ENCODE peak calls at places on chromosomes 13 and 19, in eight cellular contexts. One of them, this sample, is unnamed.

GRCh38 chr19:39284032-39284431 is 12.2 kb upstream of the IFNL1 start:
- DNase-seq in mesendoderm: no peak
- DNase-seq in adrenal gland: no peak
- DNase-seq in RWPE1: no peak
- DNase-seq in upper lobe of left lung: no peak
- DNase-seq in tibial nerve: no peak
- DNase-seq in uterus: no peak
- DNase-seq in Panc1: no peak
- DNase-seq in this sample: no peak

GRCh38 chr13:44263920-44264610 is 109.6 kb upstream of the SERP2 start:
- DNase-seq in mesendoderm: no peak
- DNase-seq in adrenal gland: no peak
- DNase-seq in RWPE1: no peak
- DNase-seq in upper lobe of left lung: peak; percentile 18
- DNase-seq in tibial nerve: no peak
- DNase-seq in uterus: peak; percentile 40
- DNase-seq in Panc1: no peak
- DNase-seq in this sample: no peak

GRCh38 chr19:920051-920857 is 3.1 kb downstream of the KISS1R start:
- DNase-seq in mesendoderm: no peak
- DNase-seq in adrenal gland: no peak
- DNase-seq in RWPE1: no peak
- DNase-seq in upper lobe of left lung: peak; percentile 91
- DNase-seq in tibial nerve: no peak
- DNase-seq in uterus: no peak
- DNase-seq in Panc1: no peak
- DNase-seq in this sample: no peak

GRCh38 chr19:13796301-13797057 is 1.2 kb downstream of the ZSWIM4 start:
- DNase-seq in mesendoderm: peak; percentile 46
- DNase-seq in adrenal gland: peak; percentile 92
- DNase-seq in RWPE1: peak; percentile 94
- DNase-seq in upper lobe of left lung: no peak
- DNase-seq in tibial nerve: peak; percentile 61
- DNase-seq in uterus: peak; percentile 87
- DNase-seq in Panc1: no peak
- DNase-seq in this sample: no peak

GRCh38 chr13:113978741-113979481 is 5.0 kb upstream of the C13orf46 start:
- DNase-seq in mesendoderm: no peak
- DNase-seq in adrenal gland: no peak
- DNase-seq in RWPE1: no peak
- DNase-seq in upper lobe of left lung: peak; percentile 73
- DNase-seq in tibial nerve: no peak
- DNase-seq in uterus: no peak
- DNase-seq in Panc1: no peak
- DNase-seq in this sample: no peak

GRCh38 chr13:84263354-84264069 is 381.2 kb upstream of the SLITRK1 start:
- DNase-seq in mesendoderm: no peak
- DNase-seq in adrenal gland: no peak
- DNase-seq in RWPE1: no peak
- DNase-seq in upper lobe of left lung: no peak
- DNase-seq in tibial nerve: no peak
- DNase-seq in uterus: no peak
- DNase-seq in Panc1: no peak
- DNase-seq in this sample: no peak

GRCh38 chr19:5343848-5344247 is 3.2 kb upstream of the PTPRS start:
- DNase-seq in mesendoderm: no peak
- DNase-seq in adrenal gland: no peak
- DNase-seq in RWPE1: no peak
- DNase-seq in upper lobe of left lung: no peak
- DNase-seq in tibial nerve: no peak
- DNase-seq in uterus: no peak
- DNase-seq in Panc1: no peak
- DNase-seq in this sample: no peak

GRCh38 chr13:83184819-83185218 is 697.5 kb downstream of the SLITRK1 start:
- DNase-seq in mesendoderm: no peak
- DNase-seq in adrenal gland: no peak
- DNase-seq in RWPE1: no peak
- DNase-seq in upper lobe of left lung: no peak
- DNase-seq in tibial nerve: no peak
- DNase-seq in uterus: no peak
- DNase-seq in Panc1: no peak
- DNase-seq in this sample: no peak

GRCh38 chr13:44141213-44141724 is 232.4 kb upstream of the SERP2 start:
- DNase-seq in mesendoderm: peak; percentile 73
- DNase-seq in adrenal gland: peak; percentile 24
- DNase-seq in RWPE1: peak; percentile 44
- DNase-seq in upper lobe of left lung: no peak
- DNase-seq in tibial nerve: peak; percentile 25
- DNase-seq in uterus: no peak
- DNase-seq in Panc1: no peak
- DNase-seq in this sample: no peak

GRCh38 chr19:11252665-11253355 is 9.5 kb downstream of the DOCK6 start:
- DNase-seq in mesendoderm: peak; percentile 45
- DNase-seq in adrenal gland: no peak
- DNase-seq in RWPE1: no peak
- DNase-seq in upper lobe of left lung: peak; percentile 61
- DNase-seq in tibial nerve: no peak
- DNase-seq in uterus: no peak
- DNase-seq in Panc1: no peak
- DNase-seq in this sample: no peak
- H3K27ac ChIP-seq in mesendoderm: no peak overlapping the region
- H3K27ac ChIP-seq in adrenal gland: no peak overlapping the region
- H3K27ac ChIP-seq in RWPE1: peak overlapping the region; percentile 6
- H3K27ac ChIP-seq in upper lobe of left lung: peak overlapping the region; percentile 81
- H3K27ac ChIP-seq in tibial nerve: no peak overlapping the region
- H3K27ac ChIP-seq in uterus: peak overlapping the region; percentile 42
- H3K27ac ChIP-seq in Panc1: no peak overlapping the region
- H3K27ac ChIP-seq in this sample: no peak overlapping the region

DNA sequence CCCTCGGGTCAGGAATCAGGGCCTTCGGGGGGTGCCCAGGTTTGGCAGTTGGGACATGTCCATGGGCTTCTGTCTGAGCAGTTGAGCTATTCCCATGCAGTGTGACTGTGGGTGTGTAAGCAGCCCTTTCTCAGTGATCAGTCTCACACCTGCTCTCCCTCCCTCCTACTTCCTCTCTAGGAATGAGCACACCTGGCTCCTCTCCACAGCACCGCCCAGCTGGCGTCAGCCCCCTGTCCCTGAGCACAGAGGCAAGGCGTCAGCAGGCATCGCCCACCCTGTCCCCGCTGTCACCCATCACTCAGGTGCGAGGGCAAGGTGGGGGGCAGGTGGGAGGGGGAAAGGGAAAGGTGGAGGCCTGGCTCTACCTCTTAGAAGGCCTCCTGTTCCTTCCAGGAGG is 25.9 kb downstream of the COMP start:
- DNase-seq in mesendoderm: no peak
- DNase-seq in adrenal gland: no peak
- DNase-seq in RWPE1: no peak
- DNase-seq in upper lobe of left lung: peak; percentile 59
- DNase-seq in tibial nerve: no peak
- DNase-seq in uterus: no peak
- DNase-seq in Panc1: no peak
- DNase-seq in this sample: no peak
- H3K27ac ChIP-seq in mesendoderm: no peak overlapping the region
- H3K27ac ChIP-seq in adrenal gland: no peak overlapping the region
- H3K27ac ChIP-seq in RWPE1: peak overlapping the region; percentile 95
- H3K27ac ChIP-seq in upper lobe of left lung: no peak overlapping the region
- H3K27ac ChIP-seq in tibial nerve: no peak overlapping the region
- H3K27ac ChIP-seq in uterus: no peak overlapping the region
- H3K27ac ChIP-seq in Panc1: no peak overlapping the region
- H3K27ac ChIP-seq in this sample: no peak overlapping the region

GRCh38 chr13:33182729-33183128 is 102.8 kb downstream of the STARD13 start:
- DNase-seq in mesendoderm: no peak
- DNase-seq in adrenal gland: no peak
- DNase-seq in RWPE1: no peak
- DNase-seq in upper lobe of left lung: peak; percentile 17
- DNase-seq in tibial nerve: no peak
- DNase-seq in uterus: no peak
- DNase-seq in Panc1: no peak
- DNase-seq in this sample: no peak
- H3K27ac ChIP-seq in mesendoderm: no peak overlapping the region
- H3K27ac ChIP-seq in adrenal gland: no peak overlapping the region
- H3K27ac ChIP-seq in RWPE1: no peak overlapping the region
- H3K27ac ChIP-seq in upper lobe of left lung: no peak overlapping the region
- H3K27ac ChIP-seq in tibial nerve: peak overlapping the region; percentile 87
- H3K27ac ChIP-seq in uterus: no peak overlapping the region
- H3K27ac ChIP-seq in Panc1: no peak overlapping the region
- H3K27ac ChIP-seq in this sample: no peak overlapping the region

DNA sequence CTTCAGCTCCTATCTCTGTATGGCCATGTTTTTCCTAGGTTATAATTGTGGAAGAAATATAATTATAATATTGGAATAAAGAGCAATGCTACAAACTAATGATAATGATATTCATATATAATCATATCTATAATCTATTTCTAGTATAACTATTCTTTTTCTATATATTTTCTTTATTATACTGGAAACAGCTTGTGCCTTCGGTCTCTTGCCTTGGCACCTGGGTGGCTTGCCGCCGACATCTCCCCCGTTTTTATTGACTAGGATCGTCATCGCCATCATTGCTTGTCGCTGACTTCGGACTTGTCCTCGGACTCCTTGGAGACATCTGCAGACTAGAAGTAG is 24.2 kb downstream of the ZNF763 start:
- DNase-seq in mesendoderm: no peak
- DNase-seq in adrenal gland: no peak
- DNase-seq in RWPE1: no peak
- DNase-seq in upper lobe of left lung: no peak
- DNase-seq in tibial nerve: no peak
- DNase-seq in uterus: no peak
- DNase-seq in Panc1: no peak
- DNase-seq in this sample: no peak
- H3K27ac ChIP-seq in mesendoderm: no peak overlapping the region
- H3K27ac ChIP-seq in adrenal gland: peak overlapping the region; percentile 78
- H3K27ac ChIP-seq in RWPE1: peak overlapping the region; percentile 91
- H3K27ac ChIP-seq in upper lobe of left lung: no peak overlapping the region
- H3K27ac ChIP-seq in tibial nerve: no peak overlapping the region
- H3K27ac ChIP-seq in uterus: peak overlapping the region; percentile 81
- H3K27ac ChIP-seq in Panc1: no peak overlapping the region
- H3K27ac ChIP-seq in this sample: no peak overlapping the region

DNA sequence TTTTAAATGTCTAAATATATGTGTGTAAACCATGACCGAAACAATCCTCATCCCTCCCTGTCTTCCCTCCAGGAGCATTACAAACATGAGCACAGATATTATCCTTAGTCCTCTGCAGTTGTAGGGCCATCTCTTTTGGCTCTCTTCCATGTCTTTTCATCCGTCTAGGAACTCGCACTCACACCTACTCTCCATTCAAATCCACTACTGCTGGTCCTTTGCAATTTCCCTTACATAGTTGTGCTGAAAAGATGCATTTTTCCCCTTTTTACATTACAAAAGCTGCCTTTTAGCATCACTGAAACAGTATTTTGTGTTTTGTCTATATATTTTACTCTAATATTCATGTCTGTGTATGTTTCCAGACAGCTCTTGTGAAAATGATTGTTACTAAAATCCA is 237.8 kb downstream of the DACH1 start:
- DNase-seq in mesendoderm: no peak
- DNase-seq in adrenal gland: no peak
- DNase-seq in RWPE1: no peak
- DNase-seq in upper lobe of left lung: no peak
- DNase-seq in tibial nerve: no peak
- DNase-seq in uterus: no peak
- DNase-seq in Panc1: no peak
- DNase-seq in this sample: no peak
- H3K27ac ChIP-seq in mesendoderm: no peak overlapping the region
- H3K27ac ChIP-seq in adrenal gland: no peak overlapping the region
- H3K27ac ChIP-seq in RWPE1: no peak overlapping the region
- H3K27ac ChIP-seq in upper lobe of left lung: no peak overlapping the region
- H3K27ac ChIP-seq in tibial nerve: no peak overlapping the region
- H3K27ac ChIP-seq in uterus: no peak overlapping the region
- H3K27ac ChIP-seq in Panc1: no peak overlapping the region
- H3K27ac ChIP-seq in this sample: no peak overlapping the region

This sample was measured in SK-N-MC.